ENCODE peak calls at places on chromosomes 11 and 22, in seven cellular contexts. N, G, X, J, M, W and I are unnamed samples.

GRCh38 chr11:118908264-118908663 is 17.5 kb downstream of the BCL9L start:
- DNase-seq in N (no peak), G (no peak), X (no peak), J (no peak), M (no peak), W (no peak), I (no peak)

GRCh38 chr11:105577645-105578044 is 32.2 kb upstream of the GRIA4 start:
- DNase-seq in N (peak; percentile 7), G (peak; percentile 37), X (no peak), J (no peak), M (no peak), W (no peak), I (no peak)

GRCh38 chr11:130448416-130449068 is at the start of gene ADAMTS15:
- DNase-seq in N (peak; percentile 93), G (peak; percentile 84), X (no peak), J (peak; percentile 85), M (peak; percentile 83), W (peak; percentile 95), I (peak; percentile 51)

GRCh38 chr11:95567685-95568084 is 221.9 kb downstream of the FAM76B start:
- DNase-seq in N (no peak), G (peak; percentile 63), X (no peak), J (no peak), M (no peak), W (no peak), I (no peak)

GRCh38 chr11:79018371-79018849 is 422.4 kb downstream of the TENM4 start:
- DNase-seq in N (no peak), G (peak; percentile 97), X (no peak), J (no peak), M (no peak), W (no peak), I (no peak)

GRCh38 chr11:13260196-13260962 is 17.2 kb upstream of the BMAL1 start:
- DNase-seq in N (no peak), G (no peak), X (no peak), J (peak; percentile 98), M (no peak), W (peak; percentile 28), I (no peak)

GRCh38 chr11:533049-533585 is 2.3 kb downstream of the HRAS start:
- DNase-seq in N (no peak), G (no peak), X (no peak), J (no peak), M (no peak), W (no peak), I (no peak)

GRCh38 chr11:95076416-95076815 is 9.7 kb downstream of the SRSF8 start:
- DNase-seq in N (no peak), G (peak; percentile 75), X (no peak), J (peak; percentile 64), M (no peak), W (no peak), I (no peak)

GRCh38 chr11:103354656-103355055 is 245.4 kb downstream of the DYNC2H1 start:
- DNase-seq in N (no peak), G (no peak), X (no peak), J (no peak), M (no peak), W (no peak), I (no peak)

GRCh38 chr22:44172370-44173108 is 8.2 kb upstream of the PARVG start:
- DNase-seq in N (peak; percentile 48), G (no peak), X (no peak), J (no peak), M (no peak), W (peak; percentile 42), I (no peak)

GRCh38 chr22:47370448-47371262 is 608.2 kb downstream of the TBC1D22A start:
- DNase-seq in N (no peak), G (no peak), X (no peak), J (no peak), M (no peak), W (no peak), I (no peak)

GRCh38 chr22:26610983-26611382 is 6.8 kb downstream of the CRYBB1 start:
- DNase-seq in N (no peak), G (peak; percentile 22), X (no peak), J (peak; percentile 18), M (no peak), W (no peak), I (no peak)

GRCh38 chr11:34749666-34750659 is 129.1 kb downstream of the EHF start:
- DNase-seq in N (no peak), G (peak; percentile 68), X (no peak), J (peak; percentile 86), M (no peak), W (no peak), I (no peak)

GRCh38 chr22:44567846-44568493 is 69.9 kb upstream of the RTL6 start:
- DNase-seq in N (no peak), G (peak; percentile 39), X (no peak), J (peak; percentile 17), M (no peak), W (peak; percentile 57), I (peak; percentile 54)

GRCh38 chr11:87368876-87369480 is 331.2 kb downstream of the TMEM135 start:
- DNase-seq in N (no peak), G (no peak), X (no peak), J (peak; percentile 23), M (no peak), W (peak; percentile 19), I (no peak)

GRCh38 chr11:67113231-67113721 is 5.8 kb upstream of the KDM2A start:
- DNase-seq in N (no peak), G (no peak), X (peak; percentile 79), J (no peak), M (no peak), W (peak; percentile 27), I (no peak)

GRCh38 chr11:67117667-67118058 is 1.4 kb upstream of the KDM2A start:
- DNase-seq in N (peak; percentile 62), G (no peak), X (no peak), J (no peak), M (no peak), W (peak; percentile 69), I (no peak)

GRCh38 chr11:67111261-67111660 is 7.8 kb upstream of the KDM2A start:
- DNase-seq in N (no peak), G (peak; percentile 24), X (no peak), J (no peak), M (no peak), W (no peak), I (no peak)

GRCh38 chr11:67117176-67117575 is 1.9 kb upstream of the KDM2A start:
- DNase-seq in N (no peak), G (no peak), X (no peak), J (no peak), M (no peak), W (no peak), I (no peak)

GRCh38 chr11:67114275-67114896 is 4.7 kb upstream of the KDM2A start:
- DNase-seq in N (no peak), G (no peak), X (no peak), J (no peak), M (no peak), W (no peak), I (no peak)
- H3K4me2 ChIP-seq in N (no peak overlapping the region), G (no peak overlapping the region), X (peak overlapping the region; percentile 49), J (no peak overlapping the region), M (no peak overlapping the region), W (no peak overlapping the region), I (no peak overlapping the region)

DNA sequence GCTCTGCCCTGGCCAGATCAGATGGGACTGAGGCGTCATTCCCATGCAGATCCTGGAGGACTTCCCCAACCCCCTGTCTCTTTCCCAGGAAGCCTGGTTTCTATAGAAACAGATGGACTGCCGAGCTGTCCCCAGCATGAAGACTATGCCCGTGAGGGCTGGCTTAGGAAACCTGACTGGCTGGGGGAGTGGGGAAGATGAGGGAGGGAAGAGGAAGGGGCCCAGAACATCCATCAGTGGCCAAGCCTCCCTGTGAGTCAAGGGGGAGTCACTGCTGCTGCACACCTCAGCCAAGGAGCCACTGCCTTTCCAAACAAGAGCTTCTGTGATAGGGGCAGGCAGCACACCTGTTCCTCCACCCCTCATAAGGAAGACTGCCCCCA is 5.8 kb downstream of the TP53I11 start:
- DNase-seq in N (peak; percentile 49), G (no peak), X (no peak), J (no peak), M (no peak), W (no peak), I (no peak)
- H3K4me2 ChIP-seq in N (peak overlapping the region; percentile 68), G (no peak overlapping the region), X (no peak overlapping the region), J (no peak overlapping the region), M (no peak overlapping the region), W (peak overlapping the region; percentile 72), I (no peak overlapping the region)

GRCh38 chr11:82732734-82733443 is 775 bp downstream of the FAM181B start:
- DNase-seq in N (peak; percentile 57), G (no peak), X (no peak), J (no peak), M (no peak), W (peak; percentile 60), I (no peak)
- H3K4me2 ChIP-seq in N (peak overlapping the region; percentile 84), G (peak overlapping the region; percentile 82), X (peak overlapping the region; percentile 30), J (peak overlapping the region; percentile 95), M (peak overlapping the region; percentile 94), W (peak overlapping the region; percentile 88), I (no peak overlapping the region)

GRCh38 chr22:23849009-23850006 is 8.4 kb upstream of the SLC2A11 start:
- DNase-seq in N (peak; percentile 93), G (peak; percentile 51), X (no peak), J (peak; percentile 73), M (peak; percentile 89), W (peak; percentile 91), I (peak; percentile 41)
- H3K4me2 ChIP-seq in N (peak overlapping the region; percentile 60), G (peak overlapping the region; percentile 79), X (peak overlapping the region; percentile 95), J (peak overlapping the region; percentile 85), M (peak overlapping the region; percentile 11), W (peak overlapping the region; percentile 68), I (peak overlapping the region; percentile 58)

DNA sequence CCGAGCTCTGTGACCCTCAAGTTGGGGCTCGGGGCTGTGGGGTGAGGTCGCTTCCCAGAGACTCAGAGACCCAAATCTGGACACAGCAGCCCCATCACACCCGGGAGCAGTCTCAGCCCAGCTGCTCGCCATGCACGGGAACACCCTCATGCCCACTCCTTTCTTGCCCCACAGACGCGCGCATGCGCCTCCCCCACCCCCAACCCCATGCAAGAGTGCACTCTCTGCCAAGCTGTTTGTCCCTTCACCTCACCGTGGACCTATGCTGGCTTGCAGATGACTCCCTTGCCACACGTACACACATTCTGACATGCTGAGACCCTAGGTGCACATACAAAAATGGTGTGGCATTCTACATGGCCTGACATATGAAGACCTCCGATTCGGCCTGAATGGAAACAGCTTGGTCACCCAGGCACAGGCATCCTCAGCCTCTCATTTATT is 500 bp upstream of the CD248 start:
- DNase-seq in N (no peak), G (peak; percentile 68), X (no peak), J (no peak), M (no peak), W (no peak), I (no peak)
- H3K4me2 ChIP-seq in N (peak overlapping the region; percentile 45), G (peak overlapping the region; percentile 77), X (peak overlapping the region; percentile 70), J (no peak overlapping the region), M (peak overlapping the region; percentile 2), W (peak overlapping the region; percentile 77), I (no peak overlapping the region)